ENCODE peak calls at places on chromosome 13, in nine cellular contexts. B is GM23248, T is mammary epithelial cell, J is hepatocyte, Z is PC-9, V is PC-3, L is neuronal stem cell, P is H9, W is fibroblast of lung. A is an unnamed sample.

GRCh38 chr13:28641600-28641926 is 17.4 kb upstream of the POMP start:
- DNase-seq in L (no peak), Z (no peak), T (peak), B (no peak), J (no peak), P (no peak), V (no peak), W (no peak), A (peak)

GRCh38 chr13:103100795-103101194 is 34.6 kb upstream of the SLC10A2 start:
- DNase-seq in V (no peak), B (no peak), L (no peak), Z (no peak), P (no peak), W (no peak), J (peak), T (peak), A (no peak)

GRCh38 chr13:106449096-106449495 is 86.4 kb downstream of the EFNB2 start:
- DNase-seq in B (no peak), J (no peak), T (no peak), Z (no peak), W (no peak), L (no peak), P (no peak), V (no peak), A (no peak)

GRCh38 chr13:86051134-86052103 is 252.2 kb upstream of the SLITRK6 start:
- DNase-seq in P (no peak), B (no peak), T (peak), V (peak), Z (peak), W (no peak), J (peak), L (no peak), A (no peak)

GRCh38 chr13:114142137-114142550 is 9.7 kb upstream of the RASA3 start:
- DNase-seq in P (peak), T (no peak), V (no peak), W (no peak), L (no peak), J (no peak), B (no peak), Z (no peak), A (no peak)

GRCh38 chr13:25375727-25376358 is 4.1 kb downstream of the ATP8A2 start:
- DNase-seq in W (peak), P (peak), J (peak), T (peak), V (peak), B (peak), Z (peak), L (peak), A (peak)

GRCh38 chr13:82597737-82598136 is 1284.5 kb downstream of the SLITRK1 start:
- DNase-seq in V (no peak), T (no peak), P (peak), W (no peak), Z (no peak), B (no peak), L (peak), J (no peak), A (no peak)

GRCh38 chr13:68813397-68813796 is 1294.2 kb upstream of the ATXN8OS start:
- DNase-seq in B (no peak), J (no peak), L (no peak), W (no peak), P (no peak), T (no peak), Z (no peak), V (no peak), A (no peak)

GRCh38 chr13:40061466-40062450 is 406.3 kb downstream of the COG6 start:
- DNase-seq in V (no peak), Z (no peak), J (no peak), T (peak), B (peak), W (no peak), P (no peak), L (no peak), A (no peak)

GRCh38 chr13:106533940-106534843 is 1.3 kb downstream of the EFNB2 start:
- DNase-seq in L (no peak), J (peak), T (peak), P (no peak), B (peak), Z (peak), V (peak), W (peak), A (no peak)

GRCh38 chr13:41544824-41545707 is 87.7 kb downstream of the RGCC start:
- DNase-seq in T (peak), J (no peak), W (no peak), L (no peak), V (peak), Z (peak), P (no peak), B (peak), A (no peak)

GRCh38 chr13:38685974-38686571 is 804 bp upstream of the FREM2 start:
- DNase-seq in T (peak), J (peak), L (peak), W (peak), B (peak), P (peak), Z (peak), V (peak), A (no peak)

GRCh38 chr13:66076417-66076816 is 1153.7 kb downstream of the PCDH9 start:
- DNase-seq in P (no peak), B (no peak), T (no peak), Z (no peak), W (peak), J (no peak), V (peak), L (no peak), A (no peak)

GRCh38 chr13:32033744-32034143 is 2.2 kb downstream of the FRY start:
- DNase-seq in L (no peak), Z (no peak), B (no peak), T (no peak), V (no peak), J (no peak), W (no peak), P (no peak), A (no peak)

GRCh38 chr13:77333521-77334083 is 6.7 kb upstream of the MYCBP2 start:
- DNase-seq in L (no peak), B (no peak), W (no peak), T (no peak), P (no peak), Z (no peak), V (no peak), J (no peak), A (no peak)

GRCh38 chr13:26062853-26063444 is 11.1 kb upstream of the SHISA2 start:
- DNase-seq in V (peak), T (peak), L (peak), J (peak), Z (no peak), P (no peak), B (peak), W (peak), A (peak)

GRCh38 chr13:40505196-40505595 is 161.2 kb downstream of the FOXO1 start:
- DNase-seq in V (peak), T (no peak), B (no peak), J (no peak), L (no peak), W (no peak), Z (no peak), P (no peak), A (no peak)

GRCh38 chr13:58165617-58166016 is 534.1 kb downstream of the PCDH17 start:
- DNase-seq in Z (no peak), J (no peak), P (no peak), V (no peak), L (no peak), T (no peak), B (no peak), W (no peak), A (no peak)

GRCh38 chr13:36219883-36220282 is 5.5 kb upstream of the SOHLH2 start:
- DNase-seq in B (no peak), V (no peak), J (no peak), P (no peak), W (no peak), T (no peak), L (no peak), Z (no peak), A (no peak)

GRCh38 chr13:84339456-84339855 is 457.2 kb upstream of the SLITRK1 start:
- DNase-seq in W (no peak), V (no peak), P (no peak), J (no peak), L (no peak), Z (no peak), T (no peak), B (no peak), A (no peak)

GRCh38 chr13:48804836-48805601 is 151.3 kb downstream of the CYSLTR2 start:
- DNase-seq in B (no peak), P (no peak), T (no peak), J (no peak), L (no peak), Z (no peak), V (peak), W (peak), A (no peak)

GRCh38 chr13:30400376-30400775 is 21.9 kb upstream of the UBE2L5 start:
- DNase-seq in V (no peak), J (no peak), P (no peak), L (no peak), T (no peak), Z (no peak), W (no peak), B (no peak), A (no peak)

GRCh38 chr13:87120476-87120875 is 550.7 kb upstream of the SLITRK5 start:
- DNase-seq in P (no peak), V (no peak), L (no peak), W (peak), Z (no peak), T (no peak), J (no peak), B (peak), A (no peak)

GRCh38 chr13:99922631-99923404 is 48.7 kb downstream of the ZIC5 start:
- DNase-seq in T (no peak), V (no peak), J (no peak), P (no peak), L (no peak), W (no peak), B (no peak), Z (no peak), A (no peak)

GRCh38 chr13:26128676-26129075 is 76.9 kb upstream of the SHISA2 start:
- DNase-seq in B (no peak), W (no peak), J (no peak), Z (no peak), P (no peak), V (no peak), T (peak), L (no peak), A (no peak)

GRCh38 chr13:108190897-108191296 is 24.4 kb downstream of the LIG4 start:
- DNase-seq in W (no peak), L (no peak), B (no peak), J (no peak), P (no peak), T (no peak), Z (no peak), V (no peak), A (no peak)

GRCh38 chr13:69324109-69324886 is 783.3 kb upstream of the ATXN8OS start:
- DNase-seq in J (peak), Z (no peak), W (peak), L (peak), V (peak), B (no peak), P (no peak), T (no peak), A (peak)

GRCh38 chr13:51801631-51802099 is 2.3 kb downstream of the DHRS12 start:
- DNase-seq in L (peak), W (no peak), B (peak), P (no peak), Z (peak), V (peak), J (no peak), T (peak), A (no peak)

GRCh38 chr13:30752201-30752797 is 17.0 kb downstream of the ALOX5AP start:
- DNase-seq in J (peak), P (no peak), V (no peak), W (peak), T (no peak), Z (no peak), B (peak), L (no peak), A (no peak)

DNA sequence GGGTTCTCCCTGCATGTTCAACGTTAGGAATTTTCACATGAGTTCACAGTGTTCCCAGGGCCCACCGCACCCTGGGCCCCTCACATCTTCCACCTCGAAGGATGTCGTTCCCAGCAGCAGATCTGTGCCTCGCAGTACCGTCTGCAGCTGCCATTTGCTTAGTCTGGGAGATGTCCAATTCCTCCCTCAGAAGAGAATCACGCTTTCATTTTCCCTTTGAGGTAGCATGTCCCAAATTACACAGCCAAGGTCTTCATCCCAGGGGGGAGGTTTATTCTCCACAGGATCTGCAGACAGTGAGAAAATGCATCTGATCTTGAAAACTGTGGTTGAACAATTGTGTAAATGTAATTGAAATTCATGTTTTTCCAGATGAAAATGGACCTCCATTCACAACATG is 150.2 kb downstream of the DCT start:
- DNase-seq in L (no peak), Z (no peak), W (peak), B (peak), P (no peak), J (no peak), V (no peak), T (no peak), A (no peak)
- H3K4me2 ChIP-seq in L (no peak), Z (peak), W (peak), B (peak), P (no peak), J (peak), V (peak), T (no peak), A (no peak)

GRCh38 chr13:79491715-79492114 is 10.8 kb downstream of the NDFIP2 start:
- DNase-seq in P (no peak), L (no peak), Z (no peak), B (peak), T (peak), V (peak), W (peak), J (no peak), A (no peak)

GRCh38 chr13:79492313-79492798 is 11.4 kb downstream of the NDFIP2 start:
- DNase-seq in V (no peak), J (no peak), Z (no peak), W (no peak), P (peak), T (peak), B (peak), L (no peak), A (no peak)

GRCh38 chr13:79490846-79491245 is 9.9 kb downstream of the NDFIP2 start:
- DNase-seq in B (no peak), W (no peak), P (no peak), V (no peak), L (no peak), J (no peak), T (no peak), Z (no peak), A (no peak)

GRCh38 chr13:79490326-79490725 is 9.4 kb downstream of the NDFIP2 start:
- DNase-seq in Z (no peak), B (no peak), P (no peak), V (no peak), T (no peak), W (no peak), L (no peak), J (no peak), A (no peak)

GRCh38 chr13:79492918-79493594 is 12.1 kb downstream of the NDFIP2 start:
- DNase-seq in L (no peak), P (no peak), Z (no peak), J (no peak), T (no peak), W (no peak), B (no peak), V (no peak), A (no peak)
- H3K4me2 ChIP-seq in L (no peak), P (no peak), Z (no peak), J (peak), T (peak), W (no peak), B (peak), V (no peak), A (no peak)

GRCh38 chr13:89953581-89953980 is 1393.9 kb upstream of the MIR17HG start:
- DNase-seq in B (no peak), W (no peak), V (no peak), L (no peak), P (no peak), T (no peak), J (no peak), Z (no peak), A (no peak)

GRCh38 chr13:89951341-89951740 is 1396.1 kb upstream of the MIR17HG start:
- DNase-seq in J (no peak), B (peak), Z (no peak), T (no peak), P (no peak), L (no peak), W (no peak), V (no peak), A (no peak)

GRCh38 chr13:89959074-89959473 is 1388.4 kb upstream of the MIR17HG start:
- DNase-seq in W (no peak), T (no peak), L (no peak), P (no peak), Z (no peak), J (no peak), B (no peak), V (no peak), A (no peak)

GRCh38 chr13:89950225-89950624 is 1397.3 kb upstream of the MIR17HG start:
- DNase-seq in L (no peak), B (no peak), Z (no peak), W (no peak), V (no peak), J (no peak), P (no peak), T (no peak), A (no peak)

DNA sequence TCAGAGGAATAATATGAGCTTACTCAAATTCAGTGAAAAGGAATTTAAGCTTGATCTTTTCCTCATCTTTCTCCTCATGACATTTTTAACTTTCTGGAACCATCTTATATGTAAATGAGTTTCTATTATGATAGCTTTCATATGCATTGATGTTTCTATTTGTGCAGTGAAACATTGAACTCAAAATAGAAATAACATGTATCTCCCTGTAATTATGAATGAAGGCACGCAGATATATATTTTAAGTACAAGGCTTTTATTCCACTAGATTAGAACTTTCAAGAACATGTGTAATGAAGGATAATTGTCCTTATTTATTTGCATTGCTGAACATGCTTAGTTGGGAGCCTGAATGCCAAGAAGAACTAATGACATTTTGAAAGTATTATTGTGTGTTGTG is 1391.7 kb upstream of the MIR17HG start:
- DNase-seq in V (no peak), W (no peak), B (no peak), P (no peak), Z (no peak), T (no peak), L (no peak), J (no peak), A (no peak)
- H3K4me2 ChIP-seq in V (no peak), W (no peak), B (no peak), P (no peak), Z (no peak), T (no peak), L (no peak), J (no peak), A (no peak)

DNA sequence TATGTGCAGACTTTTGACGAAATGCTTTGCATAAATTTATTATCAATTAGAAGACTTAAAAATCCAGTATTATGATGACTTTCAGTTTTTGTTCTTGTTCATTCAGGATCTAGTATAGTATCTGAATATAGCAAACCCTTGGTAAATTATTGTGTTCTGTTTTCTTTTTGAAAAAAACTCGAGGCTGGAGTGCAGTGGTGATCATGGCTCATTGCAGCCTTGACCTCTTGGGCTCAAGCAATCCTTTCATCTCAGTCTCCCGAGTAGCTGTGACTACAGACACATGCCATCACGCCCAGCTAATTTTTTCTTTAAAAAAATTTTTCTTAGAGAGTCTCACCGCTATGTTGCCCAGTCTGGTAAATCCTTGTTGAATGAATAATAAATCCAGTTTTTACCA is 4.6 kb downstream of the FARP1 start:
- DNase-seq in P (no peak), V (no peak), T (no peak), W (no peak), L (no peak), B (no peak), Z (no peak), J (no peak), A (peak)
- H3K4me2 ChIP-seq in P (no peak), V (no peak), T (no peak), W (peak), L (no peak), B (no peak), Z (no peak), J (peak), A (peak)

DNA sequence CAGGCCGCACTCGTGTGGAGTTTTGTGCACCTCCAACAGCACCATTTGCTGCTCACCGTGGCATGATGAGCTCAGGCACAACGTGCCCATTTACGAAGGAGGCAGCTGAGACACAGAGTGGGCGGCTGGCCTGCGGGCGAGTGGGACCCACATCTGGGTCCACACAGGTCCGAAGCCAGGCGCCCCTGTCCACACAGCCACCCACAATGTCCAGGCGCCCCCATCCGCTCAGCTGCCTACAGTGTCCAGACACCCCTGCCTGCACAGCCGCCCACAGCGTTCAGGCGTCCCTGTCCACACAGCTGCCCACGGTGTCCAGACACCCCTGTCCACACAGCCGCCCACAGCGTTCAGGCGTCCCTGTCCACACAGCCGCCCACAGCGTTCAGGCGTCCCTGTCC is 42.5 kb upstream of the F7 start:
- DNase-seq in P (no peak), W (no peak), V (no peak), T (no peak), J (no peak), L (no peak), B (no peak), Z (no peak), A (no peak)
- H3K4me2 ChIP-seq in P (no peak), W (no peak), V (no peak), T (no peak), J (no peak), L (no peak), B (no peak), Z (no peak), A (no peak)

DNA sequence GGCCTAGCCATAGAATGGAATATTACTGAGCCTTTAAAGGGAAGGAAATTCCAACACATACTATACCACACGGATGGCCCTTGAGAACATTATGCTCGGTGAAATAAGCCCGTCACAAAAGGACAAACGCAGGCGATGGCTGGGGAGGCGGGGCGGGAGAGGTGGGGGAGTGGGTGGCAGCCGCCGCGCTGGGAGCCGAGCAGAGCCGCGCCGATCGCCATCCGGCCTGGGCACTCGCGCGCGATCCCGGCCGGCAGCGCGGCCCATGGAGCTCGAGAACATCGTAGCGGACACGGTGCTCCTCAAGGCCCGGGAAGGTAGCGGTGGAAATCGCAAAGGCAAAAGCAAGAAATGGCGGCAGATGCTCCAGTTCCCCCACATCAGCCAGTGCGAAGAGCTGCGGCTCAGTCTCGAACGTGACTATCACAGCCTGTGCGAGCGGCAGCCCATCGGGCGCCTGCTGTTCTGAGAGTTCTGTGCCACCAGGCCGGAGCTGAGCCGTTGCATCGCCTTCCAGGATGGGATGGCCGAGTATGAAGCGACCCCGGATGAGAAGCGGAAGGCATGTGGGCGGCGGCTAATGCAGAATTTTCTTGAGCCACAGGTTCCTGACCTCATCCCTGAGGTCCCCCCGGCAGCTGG is 140.1 kb downstream of the ZDHHC20 start:
- DNase-seq in Z (no peak), J (no peak), W (no peak), P (no peak), T (no peak), L (no peak), B (peak), V (no peak), A (no peak)
- H3K4me2 ChIP-seq in Z (no peak), J (no peak), W (no peak), P (no peak), T (peak), L (no peak), B (peak), V (no peak), A (no peak)